ENCODE peak calls at places on chromosome 6, in four cellular contexts. W is GM23338, D is WTC11, J is cardiac muscle cell. S is an unnamed sample.

GRCh38 chr6:39859025-39859424 is 66.8 kb downstream of the DAAM2 start:
- DNase-seq in W (no peak), J (no peak), D (no peak), S (no peak)

GRCh38 chr6:45666844-45667243 is 289.1 kb upstream of the SUPT3H start:
- DNase-seq in D (no peak), W (no peak), J (no peak), S (no peak)

GRCh38 chr6:63537126-63537958 is 34.9 kb upstream of the LOC128125822 start:
- DNase-seq in W (no peak), D (no peak), J (no peak), S (no peak)

GRCh38 chr6:49430866-49431265 is 32.2 kb downstream of the MMUT start:
- DNase-seq in J (no peak), D (no peak), W (no peak), S (no peak)

GRCh38 chr6:22614541-22614940 is 45.2 kb downstream of the HDGFL1 start:
- DNase-seq in D (no peak), W (no peak), J (no peak), S (no peak)

GRCh38 chr6:31128093-31128676 is 7.9 kb upstream of the CDSN start:
- DNase-seq in D (peak; percentile 88), W (peak; percentile 90), J (peak; percentile 75), S (peak; percentile 70)

GRCh38 chr6:125471703-125472102 is 169.9 kb upstream of the HDDC2 start:
- DNase-seq in J (no peak), D (no peak), W (no peak), S (no peak)

GRCh38 chr6:40205801-40206200 is 271.5 kb upstream of the MOCS1 start:
- DNase-seq in J (no peak), D (no peak), W (no peak), S (no peak)

GRCh38 chr6:55089325-55089724 is 85.0 kb upstream of the HCRTR2 start:
- DNase-seq in W (no peak), D (no peak), J (no peak), S (no peak)

GRCh38 chr6:115004982-115005381 is 662.2 kb upstream of the HS3ST5 start:
- DNase-seq in J (no peak), D (no peak), W (peak; percentile 22), S (no peak)

GRCh38 chr6:38187285-38187684 is 367.8 kb downstream of the ZFAND3 start:
- DNase-seq in D (no peak), J (no peak), W (peak; percentile 53), S (no peak)

GRCh38 chr6:152716322-152716721 is 18.6 kb downstream of the MYCT1 start:
- DNase-seq in W (no peak), J (no peak), D (no peak), S (no peak)

GRCh38 chr6:76026101-76026500 is 46.4 kb downstream of the IMPG1 start:
- DNase-seq in D (peak; percentile 23), W (peak; percentile 53), J (no peak), S (no peak)

GRCh38 chr6:90709597-90709996 is 122.7 kb upstream of the MAP3K7 start:
- DNase-seq in J (no peak), D (no peak), W (no peak), S (no peak)

GRCh38 chr6:119736680-119737079 is 387.1 kb upstream of the MAN1A1 start:
- DNase-seq in D (no peak), J (no peak), W (no peak), S (no peak)

GRCh38 chr6:11769244-11769643 is 9.4 kb downstream of the ADTRP start:
- DNase-seq in J (no peak), D (no peak), W (no peak), S (no peak)

GRCh38 chr6:25835442-25836283 is 3.8 kb upstream of the SLC17A1 start:
- DNase-seq in D (no peak), W (peak; percentile 5), J (no peak), S (no peak)

GRCh38 chr6:152117156-152118129 is 310.0 kb downstream of the ESR1 start:
- DNase-seq in D (no peak), J (no peak), W (no peak), S (no peak)

GRCh38 chr6:163813979-163814493 is 399.5 kb downstream of the QKI start:
- DNase-seq in J (no peak), D (no peak), W (no peak), S (no peak)

GRCh38 chr6:97053643-97054411 is 129.3 kb downstream of the KLHL32 start:
- DNase-seq in D (no peak), J (peak; percentile 21), W (peak; percentile 40), S (no peak)

GRCh38 chr6:14464049-14464448 is 346.5 kb downstream of the CD83 start:
- DNase-seq in D (no peak), J (no peak), W (peak; percentile 64), S (no peak)

GRCh38 chr6:111503194-111503593 is 20.2 kb upstream of the REV3L start:
- DNase-seq in J (no peak), W (peak; percentile 59), D (peak; percentile 22), S (no peak)

GRCh38 chr6:63351995-63352586 is 32.3 kb upstream of the LGSN start:
- DNase-seq in W (peak; percentile 4), J (no peak), D (no peak), S (no peak)

GRCh38 chr6:108735991-108736345 is 112.3 kb upstream of the ARMC2 start:
- DNase-seq in W (peak; percentile 53), D (no peak), J (no peak), S (no peak)

DNA sequence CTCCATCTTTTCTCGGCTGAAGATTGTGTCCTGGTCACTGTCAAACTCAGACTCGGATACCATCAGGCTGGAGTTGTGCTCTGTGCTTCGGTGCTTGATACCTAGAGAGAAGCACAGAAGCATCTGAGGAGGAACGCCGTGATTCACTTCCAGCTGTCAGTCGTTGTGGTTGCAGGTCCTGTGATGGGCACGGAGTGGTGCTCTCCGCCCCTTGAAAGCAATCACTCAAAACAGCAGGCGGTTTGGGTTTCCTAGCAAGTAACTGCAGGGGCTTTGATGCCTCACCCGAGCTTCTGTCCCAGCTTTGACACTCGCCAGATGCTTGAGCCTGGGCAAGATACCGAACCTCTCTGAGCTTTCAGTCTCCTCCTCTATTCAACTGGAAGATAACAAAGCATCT is 52.5 kb downstream of the ALDH5A1 start:
- DNase-seq in W (peak; percentile 75), D (peak; percentile 36), J (peak; percentile 58), S (no peak)
- TF ChIP-seq CTCF in W (no peak), D (no peak), J (no peak), S (no peak)

GRCh38 chr6:157989541-157990289 is 8.1 kb downstream of the SYNJ2 start:
- DNase-seq in J (peak; percentile 15), W (peak; percentile 38), D (no peak), S (no peak)
- TF ChIP-seq CTCF in J (peak; percentile 2), W (peak; percentile 10), D (no peak), S (no peak)

DNA sequence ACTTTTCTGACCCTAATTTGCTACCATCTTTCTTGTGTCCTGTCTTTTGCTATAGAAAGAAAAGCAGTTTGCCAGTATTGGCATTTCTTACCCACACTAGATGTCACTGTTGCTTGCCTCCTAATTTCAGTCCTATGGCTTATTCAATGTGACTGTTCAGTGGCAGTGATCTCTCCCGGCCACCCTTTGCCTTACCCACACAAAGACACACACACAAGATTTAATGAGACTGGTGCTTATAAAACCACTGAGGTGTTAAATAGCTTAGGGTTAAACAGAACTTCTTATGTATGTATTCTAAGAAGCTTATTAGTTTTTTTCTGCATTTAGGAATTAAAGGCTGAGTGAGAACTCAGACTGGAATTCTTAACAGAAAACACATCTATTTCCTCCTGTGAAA is 233.6 kb upstream of the ASCC3 start:
- DNase-seq in J (peak; percentile 53), D (no peak), W (peak; percentile 49), S (peak; percentile 22)
- TF ChIP-seq CTCF in J (peak; percentile 66), D (no peak), W (peak; percentile 60), S (peak; percentile 76)

GRCh38 chr6:86937219-86938079 is at the start of gene HTR1E:
- DNase-seq in W (peak; percentile 56), J (peak; percentile 81), D (no peak), S (peak; percentile 64)
- TF ChIP-seq CTCF in W (peak; percentile 87), J (peak; percentile 56), D (peak; percentile 72), S (peak; percentile 88)

DNA sequence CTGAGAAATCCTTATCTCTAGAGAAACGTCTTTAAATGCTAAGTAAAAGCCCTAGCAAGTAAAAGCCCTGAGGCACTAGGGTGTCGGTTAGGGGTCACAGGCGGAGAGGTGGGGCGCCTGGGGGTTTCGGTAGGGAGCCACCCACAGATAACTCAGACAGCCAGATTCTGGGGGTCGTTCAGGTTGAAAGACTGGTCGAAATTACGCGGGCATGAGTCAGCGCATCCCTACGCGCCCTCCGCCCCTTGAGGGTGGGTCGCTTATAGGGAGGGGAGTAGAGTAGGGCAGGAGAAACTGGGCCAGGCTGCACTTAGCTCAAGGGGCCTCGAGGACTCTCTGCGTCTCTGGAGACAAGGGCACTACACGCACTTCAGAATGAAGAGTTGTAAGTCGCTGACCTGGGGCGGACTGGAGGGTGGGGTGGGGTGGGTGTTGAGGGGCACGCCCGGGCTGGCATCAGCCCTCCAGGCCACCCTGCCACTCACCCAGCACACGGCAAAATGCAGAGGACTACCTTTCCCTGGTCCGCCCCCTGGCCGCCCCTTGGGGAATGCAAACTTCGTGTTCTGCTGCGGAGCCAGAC is 598 bp upstream of the PPT2 start:
- DNase-seq in W (peak; percentile 75), J (peak; percentile 82), D (peak; percentile 58), S (peak; percentile 32)
- TF ChIP-seq CTCF in W (no peak), J (peak; percentile 28), D (no peak), S (peak; percentile 47)

GRCh38 chr6:161498359-161498758 is 224.5 kb upstream of the AGPAT4 start:
- DNase-seq in W (peak; percentile 85), J (peak; percentile 46), D (peak; percentile 66), S (no peak)
- TF ChIP-seq CTCF in W (peak; percentile 66), J (peak; percentile 44), D (no peak), S (peak; percentile 30)

GRCh38 chr6:169212897-169213813 is 40.5 kb downstream of the THBS2 start:
- DNase-seq in W (peak; percentile 88), J (peak; percentile 91), D (peak; percentile 84), S (peak; percentile 85)
- TF ChIP-seq CTCF in W (peak; percentile 29), J (peak; percentile 37), D (no peak), S (peak; percentile 46)

DNA sequence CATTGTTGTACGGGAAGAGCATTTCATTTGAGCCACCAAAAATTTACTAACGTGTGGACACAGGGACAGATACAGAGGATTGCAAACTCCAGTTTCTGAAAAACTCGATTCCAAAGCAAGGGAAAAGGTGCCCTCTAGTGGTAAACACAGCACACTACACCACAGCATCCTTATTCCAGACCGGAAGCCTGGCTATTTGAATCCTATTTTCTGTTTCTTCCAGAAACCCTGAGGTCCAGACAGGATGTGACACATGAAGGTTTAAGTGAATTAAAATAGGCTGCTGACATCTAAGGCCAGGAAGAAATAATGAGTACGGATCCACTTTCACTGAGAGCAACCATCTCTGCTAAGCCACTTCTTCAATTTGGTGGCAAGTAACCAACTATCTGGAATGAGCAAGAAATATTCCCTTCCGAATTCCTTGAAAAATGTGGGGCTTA is 31.8 kb upstream of the GMPR start:
- DNase-seq in J (peak; percentile 70), D (peak; percentile 61), W (peak; percentile 83), S (peak; percentile 44)
- TF ChIP-seq CTCF in J (peak; percentile 92), D (peak; percentile 98), W (peak; percentile 97), S (peak; percentile 95)

DNA sequence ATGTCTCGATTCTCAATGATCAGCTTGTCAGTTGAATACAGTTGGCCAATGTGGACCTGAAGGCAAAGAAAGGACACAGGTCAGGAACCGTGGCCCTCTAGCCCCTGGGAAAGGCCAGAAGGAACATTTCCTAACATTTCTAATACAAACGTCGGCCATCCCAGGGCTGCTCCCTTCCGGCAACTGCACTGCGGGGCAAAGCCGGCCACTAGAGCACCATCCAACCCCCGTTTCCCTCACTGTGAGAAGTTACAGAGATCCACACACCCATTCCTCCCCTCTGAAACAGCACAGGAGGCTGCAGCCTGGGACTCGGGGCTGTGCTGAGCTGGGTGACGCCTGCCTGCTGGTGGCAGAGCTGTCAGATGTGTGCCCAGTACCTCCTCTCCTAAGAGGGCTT is 24.3 kb downstream of the PPP1R3G start:
- DNase-seq in W (no peak), J (no peak), D (no peak), S (no peak)
- TF ChIP-seq CTCF in W (no peak), J (no peak), D (no peak), S (no peak)